ENCODE peak calls at places on chromosomes 3 and 15, in six cellular contexts. W, Y, A, U, N and X are unnamed samples.

GRCh38 chr3:15979490-15979889 is 181.7 kb upstream of the ANKRD28 start:
- DNase-seq in A (no peak), U (no peak), N (no peak), W (no peak), Y (peak; percentile 11), X (no peak)

GRCh38 chr15:39304201-39304841 is 276.6 kb upstream of the THBS1 start:
- DNase-seq in U (no peak), A (no peak), N (no peak), W (no peak), Y (peak; percentile 44), X (no peak)

GRCh38 chr3:12894629-12895028 is 53.3 kb upstream of the RPL32 start:
- DNase-seq in N (no peak), U (no peak), A (no peak), Y (no peak), W (no peak), X (no peak)

GRCh38 chr3:15300318-15301078 is 31.9 kb downstream of the SH3BP5 start:
- DNase-seq in W (peak; percentile 60), N (no peak), A (peak; percentile 90), Y (peak; percentile 56), U (no peak), X (no peak)

GRCh38 chr15:65310431-65311137 is 6.1 kb downstream of the RNU5B-1 start:
- DNase-seq in N (no peak), Y (no peak), U (no peak), A (no peak), W (peak; percentile 40), X (no peak)

GRCh38 chr15:69603369-69604049 is 150.9 kb downstream of the RPLP1 start:
- DNase-seq in Y (no peak), W (no peak), A (no peak), N (no peak), U (no peak), X (no peak)

GRCh38 chr3:190302209-190302885 is 19.9 kb downstream of the CLDN1 start:
- DNase-seq in W (no peak), U (no peak), Y (no peak), N (no peak), A (no peak), X (no peak)

GRCh38 chr15:62533687-62534086 is 368.6 kb upstream of the C2CD4B start:
- DNase-seq in U (no peak), W (no peak), A (no peak), Y (no peak), N (no peak), X (peak; percentile 28)

GRCh38 chr15:32718082-32718821 is 448 bp downstream of the GREM1 start:
- DNase-seq in W (peak; percentile 35), A (no peak), N (peak; percentile 72), U (peak; percentile 59), Y (peak; percentile 43), X (no peak)

GRCh38 chr3:127953636-127954035 is 38.6 kb downstream of the KBTBD12 start:
- DNase-seq in Y (no peak), N (no peak), A (no peak), U (no peak), W (peak; percentile 4), X (no peak)

GRCh38 chr3:122457706-122458105 is 41.8 kb upstream of the WDR5B start:
- DNase-seq in U (no peak), Y (no peak), W (no peak), N (no peak), A (no peak), X (no peak)

GRCh38 chr15:65982941-65983340 is 113.7 kb downstream of the RAB11A start:
- DNase-seq in Y (no peak), N (no peak), U (no peak), A (no peak), W (no peak), X (no peak)

GRCh38 chr3:52574056-52574965 is 37.9 kb downstream of the UQCC5 start:
- DNase-seq in N (no peak), W (peak; percentile 14), A (no peak), U (no peak), Y (no peak), X (no peak)

GRCh38 chr3:56251343-56251945 is 216.8 kb downstream of the ERC2 start:
- DNase-seq in Y (peak; percentile 71), N (peak; percentile 57), U (no peak), W (peak; percentile 72), A (peak; percentile 30), X (peak; percentile 42)

GRCh38 chr15:76964157-76964556 is 30.8 kb upstream of the PSTPIP1 start:
- DNase-seq in Y (no peak), N (no peak), W (peak; percentile 25), U (no peak), A (no peak), X (no peak)

GRCh38 chr15:49103002-49103401 is 52.4 kb downstream of the COPS2 start:
- DNase-seq in U (no peak), Y (peak; percentile 40), A (no peak), N (no peak), W (no peak), X (no peak)

GRCh38 chr3:46076606-46077005 is 49.3 kb upstream of the XCR1 start:
- DNase-seq in N (no peak), A (no peak), U (no peak), W (peak; percentile 37), Y (peak; percentile 14), X (no peak)

GRCh38 chr3:119206611-119207511 is 33.5 kb downstream of the UPK1B start:
- DNase-seq in N (no peak), A (no peak), W (no peak), U (no peak), Y (no peak), X (no peak)

GRCh38 chr3:43997788-43998373 is 243.8 kb upstream of the TOPAZ1 start:
- DNase-seq in W (no peak), N (no peak), A (no peak), Y (peak; percentile 20), U (no peak), X (no peak)

GRCh38 chr3:147391726-147392082 is 14.6 kb downstream of the ZIC4 start:
- DNase-seq in U (no peak), A (no peak), N (no peak), Y (peak; percentile 95), W (no peak), X (no peak)

GRCh38 chr15:88896339-88897033 is 1.1 kb upstream of the HAPLN3 start:
- DNase-seq in N (no peak), Y (no peak), U (no peak), A (no peak), W (no peak), X (no peak)

GRCh38 chr3:11161666-11162065 is 7.4 kb downstream of the HRH1 start:
- DNase-seq in W (no peak), N (no peak), Y (no peak), U (no peak), A (no peak), X (no peak)

GRCh38 chr3:30475038-30475808 is 131.2 kb upstream of the TGFBR2 start:
- DNase-seq in A (no peak), U (no peak), N (no peak), Y (no peak), W (no peak), X (no peak)

GRCh38 chr3:80556728-80557127 is 788.9 kb upstream of the ROBO1 start:
- DNase-seq in U (no peak), Y (no peak), A (no peak), N (no peak), W (no peak), X (no peak)

GRCh38 chr3:130546920-130547679 is 30.1 kb downstream of the COL6A6 start:
- DNase-seq in A (no peak), N (no peak), W (no peak), Y (no peak), U (no peak), X (no peak)

GRCh38 chr15:66269326-66270090 is 16.0 kb upstream of the MEGF11 start:
- DNase-seq in U (no peak), W (peak; percentile 56), Y (peak; percentile 61), A (peak; percentile 86), N (no peak), X (peak; percentile 70)

GRCh38 chr3:123449986-123450474 is 1.1 kb upstream of the ADCY5 start:
- DNase-seq in W (no peak), A (no peak), Y (no peak), N (peak; percentile 79), U (peak; percentile 38), X (peak; percentile 75)

GRCh38 chr3:62445267-62445666 is 71.9 kb upstream of the FEZF2 start:
- DNase-seq in A (no peak), Y (peak; percentile 34), W (peak; percentile 35), N (no peak), U (no peak), X (no peak)

GRCh38 chr3:89108154-89108553 is 733 bp downstream of the EPHA3 start:
- DNase-seq in U (no peak), N (no peak), A (no peak), Y (no peak), W (no peak), X (no peak)

GRCh38 chr3:38107911-38108648 is 28.8 kb downstream of the ACAA1 start:
- DNase-seq in A (no peak), N (no peak), U (no peak), W (no peak), Y (no peak), X (no peak)
- H3K4me3 ChIP-seq in A (no peak overlapping the region), N (no peak overlapping the region), U (no peak overlapping the region), W (no peak overlapping the region), Y (no peak overlapping the region), X (no peak overlapping the region)

GRCh38 chr15:99621767-99622166 is 56.0 kb downstream of the MEF2A start:
- DNase-seq in N (no peak), A (no peak), U (no peak), W (no peak), Y (no peak), X (no peak)

GRCh38 chr15:99616773-99617342 is 51.1 kb downstream of the MEF2A start:
- DNase-seq in A (no peak), Y (no peak), W (no peak), U (no peak), N (no peak), X (no peak)

GRCh38 chr15:99618941-99619411 is 53.2 kb downstream of the MEF2A start:
- DNase-seq in A (no peak), Y (peak; percentile 36), N (no peak), U (no peak), W (peak; percentile 13), X (no peak)

GRCh38 chr15:99619712-99620111 is 53.9 kb downstream of the MEF2A start:
- DNase-seq in N (no peak), U (no peak), A (no peak), Y (no peak), W (peak; percentile 48), X (no peak)

DNA sequence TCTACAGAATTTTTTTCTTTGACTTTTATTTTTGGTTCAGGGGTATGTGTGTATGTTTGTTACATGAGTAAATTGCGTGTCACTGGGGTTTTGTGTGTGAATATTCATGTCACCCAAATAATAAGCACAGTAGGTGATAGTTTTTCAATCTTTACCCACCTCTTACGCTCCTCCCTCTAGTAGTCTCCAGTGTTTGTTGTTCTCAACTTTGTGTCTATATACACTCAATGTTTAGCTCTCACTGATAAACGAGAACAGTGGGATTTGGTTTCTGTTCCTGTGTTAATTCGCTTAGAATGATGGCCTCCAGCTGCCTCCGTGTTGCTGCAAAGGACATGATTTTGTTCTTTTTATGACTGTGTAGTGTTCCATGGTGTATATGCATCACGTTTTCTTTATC is 54.4 kb downstream of the MEF2A start:
- DNase-seq in A (no peak), N (no peak), W (no peak), Y (no peak), U (no peak), X (no peak)
- TF ChIP-seq CTCF in A (no peak), N (no peak), W (no peak), Y (no peak), U (no peak), X (no peak)

GRCh38 chr3:181700168-181701087 is 11.3 kb upstream of the SOX2 start:
- DNase-seq in A (peak; percentile 56), Y (peak; percentile 83), N (peak; percentile 87), U (no peak), W (peak; percentile 81), X (peak; percentile 72)
- H3K4me3 ChIP-seq in A (no peak overlapping the region), Y (peak overlapping the region; percentile 35), N (no peak overlapping the region), U (no peak overlapping the region), W (no peak overlapping the region), X (peak overlapping the region; percentile 56)

GRCh38 chr15:37135225-37135624 is 34.9 kb upstream of the MEIS2 start:
- DNase-seq in U (no peak), Y (no peak), A (no peak), N (no peak), W (no peak), X (no peak)
- TF ChIP-seq CTCF in U (no peak), Y (peak; percentile 37), A (no peak), N (peak; percentile 22), W (peak; percentile 39), X (no peak)